ENCODE peak calls at places on chromosome 3, in ten cellular contexts. S is astrocyte of the hippocampus, Y is PC-9, E is HS-5, N is HTR-8/SVneo, P is breast epithelium, K is stomach, I is D341Med, A is fibroblast of pulmonary artery, B is Peyer's patch. Z is an unnamed sample.

GRCh38 chr3:58249358-58250092 is 11.9 kb downstream of the ABHD6 start:
- DNase-seq in N (no peak), I (no peak), A (peak; percentile 30), Y (no peak), B (peak; percentile 87), E (no peak), P (no peak), S (peak; percentile 47), K (peak; percentile 63), Z (no peak)

GRCh38 chr3:107514453-107514852 is 8.3 kb upstream of the BBX start:
- DNase-seq in S (no peak), P (no peak), N (no peak), I (no peak), B (no peak), E (no peak), Y (no peak), A (no peak), K (no peak), Z (no peak)

GRCh38 chr3:187770224-187770623 is 25.0 kb upstream of the BCL6 start:
- DNase-seq in I (no peak), B (no peak), K (no peak), N (no peak), S (no peak), Y (peak; percentile 25), E (no peak), A (no peak), P (no peak), Z (no peak)

GRCh38 chr3:4773583-4773982 is 205.7 kb upstream of the BHLHE40 start:
- DNase-seq in B (no peak), I (no peak), K (no peak), Y (no peak), S (no peak), N (no peak), P (no peak), A (no peak), E (no peak), Z (no peak)

GRCh38 chr3:45760878-45761711 is 35.2 kb downstream of the SLC6A20 start:
- DNase-seq in B (peak; percentile 79), K (peak; percentile 50), E (peak; percentile 13), A (peak; percentile 78), I (peak; percentile 83), N (peak; percentile 83), Y (peak; percentile 43), P (peak; percentile 36), S (peak; percentile 77), Z (peak; percentile 61)

GRCh38 chr3:80733522-80734176 is 965.9 kb upstream of the ROBO1 start:
- DNase-seq in N (peak; percentile 3), Y (peak; percentile 96), S (peak; percentile 85), I (no peak), P (no peak), K (peak; percentile 57), A (peak; percentile 95), E (no peak), B (peak; percentile 76), Z (peak; percentile 97)

GRCh38 chr3:185473290-185473815 is 25.5 kb downstream of the TMEM41A start:
- DNase-seq in B (no peak), N (no peak), K (no peak), I (no peak), P (no peak), E (no peak), A (no peak), Y (no peak), S (peak; percentile 90), Z (no peak)

GRCh38 chr3:182487048-182487447 is 306.3 kb upstream of the ATP11B start:
- DNase-seq in P (no peak), Y (no peak), B (no peak), N (no peak), I (no peak), A (no peak), K (no peak), S (no peak), E (no peak), Z (no peak)

GRCh38 chr3:40616420-40616819 is 91.7 kb downstream of the ZNF621 start:
- DNase-seq in E (no peak), K (no peak), N (no peak), A (no peak), Y (no peak), I (peak; percentile 30), S (no peak), P (no peak), B (no peak), Z (no peak)

GRCh38 chr3:185153170-185153733 is 392 bp upstream of the C3orf70 start:
- DNase-seq in K (no peak), Y (no peak), A (no peak), I (no peak), P (no peak), E (no peak), N (no peak), B (no peak), S (no peak), Z (no peak)

GRCh38 chr3:125351152-125351551 is 24.0 kb downstream of the ZNF148 start:
- DNase-seq in E (no peak), Y (no peak), N (no peak), P (no peak), B (no peak), S (no peak), K (no peak), I (no peak), A (no peak), Z (no peak)